ENCODE peak calls at places on chromosomes 12 and 14, in seven cellular contexts. One of them, this sample, is unnamed.
A peak's percentile ranks its signal among the peaks of the same experiment; 100 is the strongest.

GRCh38 chr14:32588448-32589320 is 259.6 kb downstream of the AKAP6 start:
- DNase-seq in heart right ventricle: no peak
- DNase-seq in thoracic aorta: no peak
- DNase-seq in SK-N-SH: peak; percentile 17
- DNase-seq in mesothelial cell of epicardium: no peak
- DNase-seq in gastrocnemius medialis: no peak
- DNase-seq in fibroblast of pulmonary artery: peak; percentile 80
- DNase-seq in this sample: peak; percentile 73

GRCh38 chr14:90132821-90133570 is 71.2 kb downstream of the KCNK13 start:
- DNase-seq in heart right ventricle: no peak
- DNase-seq in thoracic aorta: no peak
- DNase-seq in SK-N-SH: no peak
- DNase-seq in mesothelial cell of epicardium: no peak
- DNase-seq in gastrocnemius medialis: no peak
- DNase-seq in fibroblast of pulmonary artery: peak; percentile 38
- DNase-seq in this sample: no peak

GRCh38 chr12:76799362-76799761 is 35.4 kb downstream of the ZDHHC17 start:
- DNase-seq in heart right ventricle: no peak
- DNase-seq in thoracic aorta: no peak
- DNase-seq in SK-N-SH: no peak
- DNase-seq in mesothelial cell of epicardium: no peak
- DNase-seq in gastrocnemius medialis: no peak
- DNase-seq in fibroblast of pulmonary artery: no peak
- DNase-seq in this sample: no peak

GRCh38 chr12:26277511-26278246 is 82.3 kb downstream of the SSPN start:
- DNase-seq in heart right ventricle: no peak
- DNase-seq in thoracic aorta: no peak
- DNase-seq in SK-N-SH: no peak
- DNase-seq in mesothelial cell of epicardium: no peak
- DNase-seq in gastrocnemius medialis: no peak
- DNase-seq in fibroblast of pulmonary artery: no peak
- DNase-seq in this sample: no peak

GRCh38 chr14:95544588-95544987 is 9.7 kb downstream of the GLRX5 start:
- DNase-seq in heart right ventricle: no peak
- DNase-seq in thoracic aorta: no peak
- DNase-seq in SK-N-SH: no peak
- DNase-seq in mesothelial cell of epicardium: no peak
- DNase-seq in gastrocnemius medialis: no peak
- DNase-seq in fibroblast of pulmonary artery: no peak
- DNase-seq in this sample: no peak

GRCh38 chr14:56172074-56172473 is 53.9 kb downstream of the PELI2 start:
- DNase-seq in heart right ventricle: no peak
- DNase-seq in thoracic aorta: no peak
- DNase-seq in SK-N-SH: no peak
- DNase-seq in mesothelial cell of epicardium: no peak
- DNase-seq in gastrocnemius medialis: no peak
- DNase-seq in fibroblast of pulmonary artery: no peak
- DNase-seq in this sample: no peak

GRCh38 chr12:109966531-109966930 is 29.6 kb downstream of the GIT2 start:
- DNase-seq in heart right ventricle: no peak
- DNase-seq in thoracic aorta: no peak
- DNase-seq in SK-N-SH: no peak
- DNase-seq in mesothelial cell of epicardium: no peak
- DNase-seq in gastrocnemius medialis: no peak
- DNase-seq in fibroblast of pulmonary artery: no peak
- DNase-seq in this sample: no peak

GRCh38 chr14:35470775-35471174 is 63.2 kb upstream of the INSM2 start:
- DNase-seq in heart right ventricle: no peak
- DNase-seq in thoracic aorta: no peak
- DNase-seq in SK-N-SH: no peak
- DNase-seq in mesothelial cell of epicardium: no peak
- DNase-seq in gastrocnemius medialis: no peak
- DNase-seq in fibroblast of pulmonary artery: peak; percentile 53
- DNase-seq in this sample: peak; percentile 26

GRCh38 chr12:46356655-46357437 is 15.7 kb downstream of the SLC38A2 start:
- DNase-seq in heart right ventricle: no peak
- DNase-seq in thoracic aorta: no peak
- DNase-seq in SK-N-SH: no peak
- DNase-seq in mesothelial cell of epicardium: no peak
- DNase-seq in gastrocnemius medialis: no peak
- DNase-seq in fibroblast of pulmonary artery: no peak
- DNase-seq in this sample: no peak

GRCh38 chr14:50085570-50086315 is 30.6 kb downstream of the VCPKMT start:
- DNase-seq in heart right ventricle: no peak
- DNase-seq in thoracic aorta: no peak
- DNase-seq in SK-N-SH: no peak
- DNase-seq in mesothelial cell of epicardium: no peak
- DNase-seq in gastrocnemius medialis: no peak
- DNase-seq in fibroblast of pulmonary artery: peak; percentile 35
- DNase-seq in this sample: peak; percentile 27

GRCh38 chr12:53211476-53212381 is 4.7 kb upstream of the ITGB7 start:
- DNase-seq in heart right ventricle: no peak
- DNase-seq in thoracic aorta: no peak
- DNase-seq in SK-N-SH: peak; percentile 62
- DNase-seq in mesothelial cell of epicardium: no peak
- DNase-seq in gastrocnemius medialis: no peak
- DNase-seq in fibroblast of pulmonary artery: no peak
- DNase-seq in this sample: no peak

GRCh38 chr14:80681651-80682050 is 259.9 kb downstream of the CEP128 start:
- DNase-seq in heart right ventricle: no peak
- DNase-seq in thoracic aorta: no peak
- DNase-seq in SK-N-SH: no peak
- DNase-seq in mesothelial cell of epicardium: no peak
- DNase-seq in gastrocnemius medialis: no peak
- DNase-seq in fibroblast of pulmonary artery: no peak
- DNase-seq in this sample: no peak

GRCh38 chr12:54385251-54385914 is 850 bp upstream of the ZNF385A start:
- DNase-seq in heart right ventricle: no peak
- DNase-seq in thoracic aorta: no peak
- DNase-seq in SK-N-SH: peak; percentile 78
- DNase-seq in mesothelial cell of epicardium: no peak
- DNase-seq in gastrocnemius medialis: no peak
- DNase-seq in fibroblast of pulmonary artery: no peak
- DNase-seq in this sample: no peak

GRCh38 chr12:119230804-119231203 is 52.1 kb downstream of the HSPB8 start:
- DNase-seq in heart right ventricle: no peak
- DNase-seq in thoracic aorta: no peak
- DNase-seq in SK-N-SH: no peak
- DNase-seq in mesothelial cell of epicardium: no peak
- DNase-seq in gastrocnemius medialis: no peak
- DNase-seq in fibroblast of pulmonary artery: no peak
- DNase-seq in this sample: no peak

GRCh38 chr12:119239040-119239439 is 60.3 kb downstream of the HSPB8 start:
- DNase-seq in heart right ventricle: peak; percentile 22
- DNase-seq in thoracic aorta: no peak
- DNase-seq in SK-N-SH: no peak
- DNase-seq in mesothelial cell of epicardium: no peak
- DNase-seq in gastrocnemius medialis: no peak
- DNase-seq in fibroblast of pulmonary artery: no peak
- DNase-seq in this sample: no peak

GRCh38 chr12:119231774-119232173 is 53.0 kb downstream of the HSPB8 start:
- DNase-seq in heart right ventricle: no peak
- DNase-seq in thoracic aorta: no peak
- DNase-seq in SK-N-SH: no peak
- DNase-seq in mesothelial cell of epicardium: no peak
- DNase-seq in gastrocnemius medialis: no peak
- DNase-seq in fibroblast of pulmonary artery: no peak
- DNase-seq in this sample: no peak

GRCh38 chr12:119236372-119236771 is 57.6 kb downstream of the HSPB8 start:
- DNase-seq in heart right ventricle: no peak
- DNase-seq in thoracic aorta: no peak
- DNase-seq in SK-N-SH: no peak
- DNase-seq in mesothelial cell of epicardium: no peak
- DNase-seq in gastrocnemius medialis: no peak
- DNase-seq in fibroblast of pulmonary artery: no peak
- DNase-seq in this sample: no peak

GRCh38 chr12:119235352-119235751 is 56.6 kb downstream of the HSPB8 start:
- DNase-seq in heart right ventricle: no peak
- DNase-seq in thoracic aorta: no peak
- DNase-seq in SK-N-SH: peak; percentile 23
- DNase-seq in mesothelial cell of epicardium: no peak
- DNase-seq in gastrocnemius medialis: no peak
- DNase-seq in fibroblast of pulmonary artery: no peak
- DNase-seq in this sample: no peak
- TF ChIP-seq CTCF in heart right ventricle: peak; percentile 8
- TF ChIP-seq CTCF in thoracic aorta: no peak
- TF ChIP-seq CTCF in SK-N-SH: no peak
- TF ChIP-seq CTCF in mesothelial cell of epicardium: peak; percentile 48
- TF ChIP-seq CTCF in gastrocnemius medialis: no peak
- TF ChIP-seq CTCF in fibroblast of pulmonary artery: peak; percentile 20
- TF ChIP-seq CTCF in this sample: peak; percentile 26

GRCh38 chr12:104454997-104455396 is 1.8 kb upstream of the CHST11 start:
- DNase-seq in heart right ventricle: no peak
- DNase-seq in thoracic aorta: no peak
- DNase-seq in SK-N-SH: no peak
- DNase-seq in mesothelial cell of epicardium: no peak
- DNase-seq in gastrocnemius medialis: no peak
- DNase-seq in fibroblast of pulmonary artery: peak; percentile 43
- DNase-seq in this sample: peak; percentile 62

GRCh38 chr12:104455594-104456416 is 943 bp upstream of the CHST11 start:
- DNase-seq in heart right ventricle: no peak
- DNase-seq in thoracic aorta: no peak
- DNase-seq in SK-N-SH: no peak
- DNase-seq in mesothelial cell of epicardium: no peak
- DNase-seq in gastrocnemius medialis: no peak
- DNase-seq in fibroblast of pulmonary artery: no peak
- DNase-seq in this sample: no peak

GRCh38 chr12:104456950-104457745 is 400 bp downstream of the CHST11 start:
- DNase-seq in heart right ventricle: peak; percentile 55
- DNase-seq in thoracic aorta: peak; percentile 23
- DNase-seq in SK-N-SH: peak; percentile 81
- DNase-seq in mesothelial cell of epicardium: peak; percentile 67
- DNase-seq in gastrocnemius medialis: peak; percentile 25
- DNase-seq in fibroblast of pulmonary artery: peak; percentile 80
- DNase-seq in this sample: peak; percentile 81

GRCh38 chr12:104457746-104458644 is 1.2 kb downstream of the CHST11 start:
- DNase-seq in heart right ventricle: peak; percentile 31
- DNase-seq in thoracic aorta: no peak
- DNase-seq in SK-N-SH: peak; percentile 79
- DNase-seq in mesothelial cell of epicardium: peak; percentile 59
- DNase-seq in gastrocnemius medialis: no peak
- DNase-seq in fibroblast of pulmonary artery: no peak
- DNase-seq in this sample: peak; percentile 14

GRCh38 chr12:104456417-104456949 is at the start of gene CHST11:
- DNase-seq in heart right ventricle: peak; percentile 87
- DNase-seq in thoracic aorta: peak; percentile 57
- DNase-seq in SK-N-SH: peak; percentile 98
- DNase-seq in mesothelial cell of epicardium: peak; percentile 80
- DNase-seq in gastrocnemius medialis: peak; percentile 40
- DNase-seq in fibroblast of pulmonary artery: peak; percentile 93
- DNase-seq in this sample: peak; percentile 85
- TF ChIP-seq CTCF in heart right ventricle: no peak
- TF ChIP-seq CTCF in thoracic aorta: peak; percentile 46
- TF ChIP-seq CTCF in SK-N-SH: peak; percentile 41
- TF ChIP-seq CTCF in mesothelial cell of epicardium: no peak
- TF ChIP-seq CTCF in gastrocnemius medialis: no peak
- TF ChIP-seq CTCF in fibroblast of pulmonary artery: peak; percentile 39
- TF ChIP-seq CTCF in this sample: peak; percentile 43

DNA sequence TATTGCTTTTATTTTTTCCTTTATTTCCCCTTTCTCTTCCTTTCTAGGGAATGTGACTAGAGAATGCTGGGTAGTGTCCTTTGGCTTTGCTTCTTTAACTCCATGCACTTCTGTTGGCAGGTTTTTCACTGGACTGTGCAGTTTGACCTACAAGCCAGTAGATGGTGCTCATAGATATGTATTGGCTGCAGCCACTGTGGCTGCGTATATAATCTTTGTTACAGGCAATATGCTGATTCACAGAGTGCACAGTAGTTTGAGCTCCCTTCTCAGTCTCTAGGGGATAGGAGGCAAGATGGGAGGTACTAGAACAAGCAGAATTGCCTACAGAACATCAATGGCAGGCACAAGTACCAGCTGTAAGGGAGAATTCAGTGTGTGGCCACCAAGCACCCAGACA is 503.5 kb downstream of the LRFN5 start:
- DNase-seq in heart right ventricle: no peak
- DNase-seq in thoracic aorta: no peak
- DNase-seq in SK-N-SH: peak; percentile 1
- DNase-seq in mesothelial cell of epicardium: no peak
- DNase-seq in gastrocnemius medialis: no peak
- DNase-seq in fibroblast of pulmonary artery: peak; percentile 70
- DNase-seq in this sample: peak; percentile 71
- TF ChIP-seq CTCF in heart right ventricle: no peak
- TF ChIP-seq CTCF in thoracic aorta: no peak
- TF ChIP-seq CTCF in SK-N-SH: peak; percentile 57
- TF ChIP-seq CTCF in mesothelial cell of epicardium: no peak
- TF ChIP-seq CTCF in gastrocnemius medialis: no peak
- TF ChIP-seq CTCF in fibroblast of pulmonary artery: peak; percentile 78
- TF ChIP-seq CTCF in this sample: peak; percentile 78

DNA sequence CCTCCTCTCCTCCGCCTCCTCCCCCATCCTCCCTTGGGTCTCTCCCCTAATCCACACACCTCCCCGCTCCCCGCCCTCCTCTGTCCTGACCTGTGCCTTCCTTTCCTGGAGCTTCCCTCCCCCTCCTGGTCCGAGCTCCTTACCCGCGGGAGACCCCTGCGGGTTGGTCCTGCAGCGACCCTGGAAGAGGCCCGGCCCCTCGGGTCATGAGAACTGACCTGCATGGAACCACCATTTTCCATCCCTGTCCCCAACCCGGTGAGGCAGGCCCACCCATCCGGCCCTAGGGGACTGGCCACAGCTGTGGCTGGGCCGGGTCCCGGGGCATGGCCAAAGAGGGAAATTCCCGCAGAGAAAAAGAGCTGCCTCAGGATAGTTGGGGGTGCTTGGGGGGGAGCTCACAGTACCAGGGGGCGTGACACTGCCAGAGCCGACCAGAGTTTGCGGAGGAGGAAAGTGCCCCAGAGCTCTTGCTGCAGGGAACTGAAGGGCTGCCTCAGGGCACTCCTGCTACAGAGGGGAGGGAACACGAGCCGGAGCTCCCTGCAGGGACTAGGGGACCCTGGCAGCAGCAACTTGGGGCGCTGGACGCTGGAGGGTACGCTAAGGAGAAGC is 613 bp downstream of the ARHGEF40 start:
- DNase-seq in heart right ventricle: peak; percentile 63
- DNase-seq in thoracic aorta: no peak
- DNase-seq in SK-N-SH: peak; percentile 71
- DNase-seq in mesothelial cell of epicardium: peak; percentile 49
- DNase-seq in gastrocnemius medialis: peak; percentile 39
- DNase-seq in fibroblast of pulmonary artery: peak; percentile 51
- DNase-seq in this sample: peak; percentile 45
- TF ChIP-seq CTCF in heart right ventricle: no peak
- TF ChIP-seq CTCF in thoracic aorta: no peak
- TF ChIP-seq CTCF in SK-N-SH: no peak
- TF ChIP-seq CTCF in mesothelial cell of epicardium: no peak
- TF ChIP-seq CTCF in gastrocnemius medialis: no peak
- TF ChIP-seq CTCF in fibroblast of pulmonary artery: no peak
- TF ChIP-seq CTCF in this sample: no peak

This sample was measured in fibroblast of the aortic adventitia.